ENCODE peak calls at places on chromosome 13, in five cellular contexts. U is lung, I is ovary, G is psoas muscle, P is DND-41. O is an unnamed sample. For H3K36me3, the result is how much of the 10 kb centered on the place peaks cover.

GRCh38 chr13:102651892-102652291 is 43.0 kb downstream of the METTL21C start:
- DNase-seq in U (no peak), I (no peak), G (no peak), P (no peak), O (no peak)

GRCh38 chr13:40211586-40211968 is 454.9 kb downstream of the FOXO1 start:
- DNase-seq in U (no peak), I (no peak), G (no peak), P (no peak), O (no peak)

GRCh38 chr13:43116242-43116641 is 92.9 kb downstream of the DNAJC15 start:
- DNase-seq in U (no peak), I (no peak), G (no peak), P (no peak), O (no peak)

GRCh38 chr13:49409008-49409407 is 34.9 kb downstream of the CAB39L start:
- DNase-seq in U (no peak), I (no peak), G (no peak), P (no peak), O (no peak)

GRCh38 chr13:101893021-101893420 is 440.5 kb downstream of the ITGBL1 start:
- DNase-seq in U (no peak), I (no peak), G (no peak), P (no peak), O (no peak)

GRCh38 chr13:104577029-104577820 is 1511.0 kb upstream of the SLC10A2 start:
- DNase-seq in U (no peak), I (no peak), G (no peak), P (no peak), O (no peak)

GRCh38 chr13:110012102-110012739 is 225.8 kb upstream of the IRS2 start:
- DNase-seq in U (no peak), I (no peak), G (no peak), P (no peak), O (peak)

GRCh38 chr13:84086847-84087162 is 204.5 kb upstream of the SLITRK1 start:
- DNase-seq in U (no peak), I (no peak), G (no peak), P (no peak), O (no peak)

GRCh38 chr13:43006893-43007631 is 15.0 kb upstream of the EPSTI1 start:
- DNase-seq in U (no peak), I (no peak), G (no peak), P (no peak), O (no peak)

GRCh38 chr13:26721251-26721939 is 39.2 kb downstream of the GPR12 start:
- DNase-seq in U (no peak), I (no peak), G (peak), P (peak), O (no peak)

GRCh38 chr13:40319699-40320586 is 346.5 kb downstream of the FOXO1 start:
- DNase-seq in U (no peak), I (no peak), G (no peak), P (no peak), O (no peak)

GRCh38 chr13:64083396-64083795 is 2667.7 kb upstream of the PCDH20 start:
- DNase-seq in U (no peak), I (no peak), G (no peak), P (no peak), O (no peak)

GRCh38 chr13:37657134-37657533 is 58.6 kb upstream of the POSTN start:
- DNase-seq in U (no peak), I (no peak), G (no peak), P (no peak), O (peak)

GRCh38 chr13:109431217-109431616 is 355.2 kb downstream of the IRS2 start:
- DNase-seq in U (no peak), I (no peak), G (no peak), P (no peak), O (no peak)

GRCh38 chr13:78596701-78597550 is 6.4 kb downstream of the POU4F1 start:
- DNase-seq in U (no peak), I (no peak), G (no peak), P (no peak), O (no peak)

GRCh38 chr13:40789275-40790231 is at the start of gene SLC25A15:
- DNase-seq in U (peak), I (peak), G (peak), P (peak), O (no peak)

GRCh38 chr13:84130739-84131138 is 248.5 kb upstream of the SLITRK1 start:
- DNase-seq in U (no peak), I (no peak), G (no peak), P (no peak), O (no peak)

GRCh38 chr13:49830721-49831120 is 38.2 kb upstream of the KPNA3 start:
- DNase-seq in U (no peak), I (no peak), G (no peak), P (no peak), O (no peak)

GRCh38 chr13:26508885-26509284 is 48.6 kb upstream of the WASF3 start:
- DNase-seq in U (peak), I (peak), G (peak), P (no peak), O (peak)

GRCh38 chr13:98599502-98600328 is 22.8 kb upstream of the STK24 start:
- DNase-seq in U (no peak), I (no peak), G (no peak), P (no peak), O (no peak)

GRCh38 chr13:36543671-36544070 is 111.4 kb downstream of the CCNA1 start:
- DNase-seq in U (no peak), I (no peak), G (no peak), P (no peak), O (no peak)

GRCh38 chr13:31225998-31226675 is 26.4 kb downstream of the B3GLCT start:
- DNase-seq in U (no peak), I (no peak), G (no peak), P (no peak), O (no peak)

GRCh38 chr13:99956473-99957349 is 14.9 kb downstream of the ZIC5 start:
- DNase-seq in U (no peak), I (no peak), G (no peak), P (no peak), O (no peak)
- TF ChIP-seq CTCF in U (no peak), I (no peak), G (no peak), P (no peak), O (no peak)

DNA sequence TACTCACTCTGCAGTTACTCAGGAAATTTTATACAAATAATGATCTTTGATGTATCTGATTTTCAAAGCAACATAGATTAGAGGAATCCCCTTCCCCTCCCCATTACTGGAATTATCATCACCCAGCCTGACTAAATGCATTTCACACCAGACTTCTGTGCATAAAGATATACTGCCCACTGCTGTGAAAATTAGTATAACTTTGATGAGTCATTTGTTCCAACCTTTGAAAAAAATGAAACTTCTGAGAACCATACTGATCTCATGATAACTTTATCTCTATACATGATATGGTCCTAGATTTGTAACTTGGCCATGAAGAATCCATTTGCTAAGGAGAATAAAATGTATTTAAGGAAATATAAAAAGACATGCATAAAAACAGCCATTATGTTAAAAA is 63.9 kb downstream of the GPC6 start:
- DNase-seq in U (no peak), I (no peak), G (no peak), P (no peak), O (no peak)
- H3K36me3 ChIP-seq in U (under half), I (under half), G (under half), P (under half), O (under half)

GRCh38 chr13:51523082-51523518 is 61.2 kb upstream of the WDFY2 start:
- DNase-seq in U (peak), I (no peak), G (peak), P (peak), O (no peak)
- H3K4me3 ChIP-seq in U (no peak), I (no peak), G (no peak), P (no peak), O (no peak)

GRCh38 chr13:44172411-44172810 is 201.2 kb upstream of the SERP2 start:
- DNase-seq in U (peak), I (no peak), G (no peak), P (no peak), O (no peak)
- TF ChIP-seq CTCF in U (no peak), I (no peak), G (no peak), P (no peak), O (no peak)

DNA sequence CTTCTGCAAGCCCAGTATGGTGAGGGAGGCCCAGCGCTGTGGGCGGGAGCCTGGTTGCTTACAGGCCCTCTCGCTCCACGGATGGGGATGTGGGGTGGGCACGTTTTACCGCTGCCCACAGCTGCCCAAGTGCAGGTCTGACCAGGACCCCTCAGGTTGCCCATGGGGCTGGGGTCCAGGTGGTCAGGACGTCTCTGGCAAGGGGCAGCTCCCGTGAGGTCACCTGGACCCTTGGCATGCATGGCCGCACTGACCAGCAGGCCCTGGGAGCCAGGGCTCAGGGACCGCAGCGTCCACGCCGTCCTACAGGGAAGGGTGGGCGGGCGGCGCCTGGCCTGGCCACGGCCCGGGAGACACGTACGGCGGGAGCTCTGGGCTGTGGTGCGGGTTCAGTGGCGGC is 32.8 kb downstream of the GAS6 start:
- DNase-seq in U (no peak), I (no peak), G (peak), P (no peak), O (no peak)
- H3K36me3 ChIP-seq in U (under half), I (under half), G (half or more), P (under half), O (half or more)

GRCh38 chr13:113875429-113875815 is 11.5 kb upstream of the GAS6 start:
- DNase-seq in U (no peak), I (no peak), G (no peak), P (no peak), O (no peak)
- H3K4me3 ChIP-seq in U (no peak), I (no peak), G (no peak), P (no peak), O (no peak)

GRCh38 chr13:21909331-21909730 is 238.5 kb downstream of the FGF9 start:
- DNase-seq in U (no peak), I (no peak), G (no peak), P (no peak), O (no peak)
- TF ChIP-seq CTCF in U (no peak), I (no peak), G (no peak), P (no peak), O (no peak)

O was measured in BJ.